ENCODE peak calls at places on chromosomes 2 and 18, in seven cellular contexts. S is IMR-90; B is CD8-positive, alpha-beta T cell; C is body of pancreas; T is HCT116; D is A673; R is cardiac muscle cell. H is an unnamed sample. For H3K9me3 and H3K36me3, the result is how much of the 10 kb centered on the place peaks cover.

GRCh38 chr2:136025057-136025973 is 39.9 kb upstream of the DARS1 start:
- DNase-seq in D (no peak), R (peak), S (peak), T (peak), B (peak), C (peak), H (no peak)

GRCh38 chr18:9684901-9685738 is 23.0 kb upstream of the RAB31 start:
- DNase-seq in C (no peak), D (no peak), S (peak), B (no peak), T (no peak), R (peak), H (no peak)

GRCh38 chr2:165793161-165793778 is 777 bp downstream of the GALNT3 start:
- DNase-seq in D (no peak), T (peak), C (peak), R (no peak), S (no peak), B (no peak), H (peak)

GRCh38 chr2:229454934-229455631 is 184.0 kb upstream of the PID1 start:
- DNase-seq in R (peak), C (no peak), B (no peak), T (no peak), S (peak), D (peak), H (no peak)

GRCh38 chr18:35553300-35553699 is 28.2 kb upstream of the GALNT1 start:
- DNase-seq in S (no peak), C (no peak), D (no peak), T (no peak), R (no peak), B (no peak), H (no peak)

GRCh38 chr2:85420743-85421705 is 2.5 kb downstream of the SH2D6 start:
- DNase-seq in D (peak), C (peak), R (peak), T (no peak), S (peak), B (peak), H (peak)

GRCh38 chr18:7607535-7608173 is 40.5 kb downstream of the PTPRM start:
- DNase-seq in R (no peak), C (no peak), B (no peak), T (no peak), D (no peak), S (no peak), H (no peak)

GRCh38 chr18:75211721-75212625 is 1.4 kb downstream of the TSHZ1 start:
- DNase-seq in D (no peak), C (peak), R (peak), B (peak), T (no peak), S (peak), H (peak)

GRCh38 chr2:76316691-76317090 is 606.0 kb upstream of the GCFC2 start:
- DNase-seq in R (no peak), D (no peak), T (no peak), B (no peak), C (no peak), S (no peak), H (no peak)

GRCh38 chr18:79555885-79556284 is 123.7 kb upstream of the CTDP1 start:
- DNase-seq in T (no peak), R (no peak), C (no peak), D (no peak), S (no peak), B (no peak), H (no peak)

GRCh38 chr2:133434962-133435668 is 133.1 kb downstream of the NCKAP5 start:
- DNase-seq in R (peak), S (peak), C (no peak), B (no peak), T (no peak), D (peak), H (no peak)

GRCh38 chr18:78130232-78131195 is 849.1 kb upstream of the SALL3 start:
- DNase-seq in R (no peak), C (no peak), B (no peak), D (no peak), T (no peak), S (no peak), H (no peak)

GRCh38 chr2:220243571-220243970 is 616.1 kb downstream of the SLC4A3 start:
- DNase-seq in B (no peak), C (no peak), S (no peak), D (peak), R (peak), T (no peak), H (no peak)

GRCh38 chr2:46241344-46241743 is 55.9 kb upstream of the EPAS1 start:
- DNase-seq in T (no peak), D (no peak), S (peak), C (no peak), B (no peak), R (no peak), H (no peak)

GRCh38 chr2:19356545-19357382 is 1.7 kb downstream of the OSR1 start:
- DNase-seq in B (no peak), S (peak), C (no peak), D (no peak), R (no peak), T (no peak), H (no peak)
- TF ChIP-seq CTCF in B (no peak), S (no peak), C (no peak), D (no peak), R (no peak), T (no peak), H (no peak)

DNA sequence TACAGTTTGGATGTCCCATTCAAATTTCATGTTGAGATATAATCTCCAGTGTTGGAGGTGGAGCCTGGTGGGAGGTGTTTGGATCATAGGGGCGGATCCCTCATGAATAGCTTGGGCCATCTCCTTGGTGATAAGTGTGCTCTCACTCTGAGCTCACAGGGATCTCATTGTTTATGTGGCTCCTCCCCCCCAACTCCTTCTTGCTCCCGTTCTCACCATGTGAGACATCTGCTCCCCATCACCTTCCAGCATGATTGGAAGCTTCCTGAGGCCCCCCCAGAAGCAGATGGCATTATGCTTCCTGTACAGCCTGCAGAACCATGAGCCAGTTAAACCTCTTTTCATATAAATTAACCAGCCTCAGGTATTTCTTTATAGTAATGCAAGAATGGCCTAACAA is 3.0 kb upstream of the INPP1 start:
- DNase-seq in S (no peak), C (no peak), R (no peak), T (peak), D (peak), B (no peak), H (peak)
- H3K9me3 ChIP-seq in S (under half), C (under half), R (under half), T (under half), D (under half), B (under half), H (under half)

GRCh38 chr18:8631265-8631664 is 22.0 kb downstream of the RAB12 start:
- DNase-seq in S (no peak), D (no peak), B (no peak), R (no peak), C (no peak), T (no peak), H (no peak)

GRCh38 chr18:8627107-8627472 is 17.9 kb downstream of the RAB12 start:
- DNase-seq in S (no peak), D (no peak), T (no peak), R (no peak), C (no peak), B (no peak), H (no peak)

GRCh38 chr18:8630546-8630945 is 21.3 kb downstream of the RAB12 start:
- DNase-seq in B (no peak), C (no peak), S (no peak), D (no peak), R (no peak), T (no peak), H (no peak)

GRCh38 chr18:8627540-8627939 is 18.3 kb downstream of the RAB12 start:
- DNase-seq in C (no peak), D (no peak), R (no peak), S (no peak), B (no peak), T (no peak), H (no peak)

DNA sequence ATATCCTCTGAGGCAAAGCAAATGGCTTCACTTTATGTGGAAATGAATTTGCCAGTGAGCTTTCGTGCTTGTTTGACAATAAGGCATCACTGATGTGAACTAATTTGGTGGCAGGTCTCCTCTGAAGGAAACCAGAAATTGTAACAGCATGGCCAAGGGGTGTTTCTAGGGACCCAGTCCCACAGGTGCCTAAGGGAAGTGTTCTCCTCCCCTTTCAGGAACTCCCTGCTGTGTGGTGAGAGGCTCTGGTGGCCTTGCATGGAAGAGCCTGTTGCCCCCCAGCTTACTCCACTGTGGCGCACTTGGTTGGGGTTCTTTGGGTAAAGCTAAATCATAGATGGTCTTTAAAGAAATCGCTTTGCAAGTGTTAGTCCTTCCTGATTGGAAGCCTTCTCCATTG is 20.4 kb downstream of the RAB12 start:
- DNase-seq in D (no peak), S (no peak), C (no peak), R (no peak), B (no peak), T (no peak), H (no peak)
- H3K36me3 ChIP-seq in D (under half), S (under half), C (under half), R (under half), B (under half), T (under half), H (under half)

DNA sequence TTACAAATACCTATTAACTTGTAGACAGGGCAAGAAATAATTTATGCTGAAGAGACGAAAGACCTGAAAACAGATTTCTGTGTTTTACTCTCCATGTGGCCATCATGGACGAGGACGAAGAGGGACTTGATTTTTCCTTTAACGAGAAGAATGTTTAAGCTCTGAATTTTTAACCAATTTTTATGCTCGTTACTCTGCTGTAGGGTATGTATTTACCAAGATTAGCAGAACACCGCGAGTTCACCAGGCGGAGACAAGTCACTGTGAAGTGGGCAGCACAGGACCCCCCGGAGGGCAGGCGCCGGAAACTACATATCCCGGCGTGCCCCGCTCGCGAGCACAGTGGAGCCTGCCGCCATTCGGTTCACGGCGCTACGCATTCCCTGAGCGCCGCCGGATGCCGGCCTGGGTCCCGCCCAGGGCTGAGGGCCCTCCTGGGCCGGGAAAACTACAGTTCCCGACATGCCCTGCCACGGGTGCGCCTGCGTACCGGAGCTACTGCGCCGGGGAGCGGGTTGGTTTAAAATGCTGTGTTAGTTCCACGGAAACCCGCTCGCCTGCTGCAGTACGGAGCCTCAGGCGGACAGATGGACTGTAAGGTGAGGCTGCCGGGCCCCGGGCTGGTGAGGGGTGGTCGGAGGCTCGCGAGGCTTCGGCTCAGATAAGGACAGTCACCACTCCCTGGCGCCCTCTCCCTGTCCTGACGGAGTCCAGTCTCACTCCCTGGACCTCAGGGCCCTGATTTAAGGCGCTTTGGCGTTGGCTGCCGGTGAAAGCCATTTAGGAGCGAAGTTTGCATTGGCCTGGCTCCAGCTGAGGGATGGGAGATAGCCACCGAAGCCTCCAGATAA is at the start of gene CCDC150:
- DNase-seq in B (peak), R (peak), T (peak), D (peak), S (peak), C (peak), H (peak)
- TF ChIP-seq CTCF in B (no peak), R (peak), T (peak), D (peak), S (peak), C (peak), H (no peak)

GRCh38 chr18:14941792-14942191 is 193.8 kb downstream of the ANKRD30B start:
- DNase-seq in D (no peak), C (no peak), T (no peak), S (no peak), R (no peak), B (no peak), H (no peak)

GRCh38 chr18:14941256-14941655 is 193.3 kb downstream of the ANKRD30B start:
- DNase-seq in R (no peak), B (no peak), C (no peak), T (no peak), D (no peak), S (no peak), H (no peak)

GRCh38 chr18:14942275-14942674 is 194.3 kb downstream of the ANKRD30B start:
- DNase-seq in S (no peak), D (no peak), B (no peak), T (no peak), C (no peak), R (no peak), H (no peak)

GRCh38 chr18:14939141-14939540 is 191.2 kb downstream of the ANKRD30B start:
- DNase-seq in D (no peak), R (no peak), T (no peak), S (no peak), C (no peak), B (no peak), H (no peak)

DNA sequence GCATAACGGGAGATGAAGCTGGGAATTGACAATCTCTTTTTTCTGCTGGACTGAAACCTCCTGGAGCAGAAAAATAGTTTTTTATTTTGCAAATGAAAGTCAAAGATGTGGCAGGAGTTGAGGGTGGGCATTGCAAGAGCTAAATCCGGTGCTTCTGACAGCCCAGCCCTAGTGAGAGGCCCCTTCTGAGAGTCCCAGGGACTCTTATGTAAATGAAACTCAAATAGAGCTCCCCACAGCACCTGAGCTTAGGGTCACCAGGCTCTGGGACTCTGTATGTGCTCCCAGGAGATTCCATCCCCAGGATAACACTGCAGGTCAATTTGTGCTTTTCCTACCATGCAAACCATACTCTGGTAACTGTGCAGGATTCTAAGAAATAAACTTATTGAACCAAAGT is 192.8 kb downstream of the ANKRD30B start:
- DNase-seq in R (no peak), T (no peak), C (no peak), D (no peak), S (no peak), B (no peak), H (no peak)
- H3K9me3 ChIP-seq in R (under half), T (under half), C (under half), D (under half), S (under half), B (under half), H (under half)

GRCh38 chr2:177482195-177482594 is 89.6 kb downstream of the AGPS start:
- DNase-seq in D (no peak), C (no peak), S (no peak), T (no peak), R (no peak), B (no peak), H (no peak)
- H3K36me3 ChIP-seq in D (under half), C (under half), S (under half), T (under half), R (under half), B (under half), H (under half)

DNA sequence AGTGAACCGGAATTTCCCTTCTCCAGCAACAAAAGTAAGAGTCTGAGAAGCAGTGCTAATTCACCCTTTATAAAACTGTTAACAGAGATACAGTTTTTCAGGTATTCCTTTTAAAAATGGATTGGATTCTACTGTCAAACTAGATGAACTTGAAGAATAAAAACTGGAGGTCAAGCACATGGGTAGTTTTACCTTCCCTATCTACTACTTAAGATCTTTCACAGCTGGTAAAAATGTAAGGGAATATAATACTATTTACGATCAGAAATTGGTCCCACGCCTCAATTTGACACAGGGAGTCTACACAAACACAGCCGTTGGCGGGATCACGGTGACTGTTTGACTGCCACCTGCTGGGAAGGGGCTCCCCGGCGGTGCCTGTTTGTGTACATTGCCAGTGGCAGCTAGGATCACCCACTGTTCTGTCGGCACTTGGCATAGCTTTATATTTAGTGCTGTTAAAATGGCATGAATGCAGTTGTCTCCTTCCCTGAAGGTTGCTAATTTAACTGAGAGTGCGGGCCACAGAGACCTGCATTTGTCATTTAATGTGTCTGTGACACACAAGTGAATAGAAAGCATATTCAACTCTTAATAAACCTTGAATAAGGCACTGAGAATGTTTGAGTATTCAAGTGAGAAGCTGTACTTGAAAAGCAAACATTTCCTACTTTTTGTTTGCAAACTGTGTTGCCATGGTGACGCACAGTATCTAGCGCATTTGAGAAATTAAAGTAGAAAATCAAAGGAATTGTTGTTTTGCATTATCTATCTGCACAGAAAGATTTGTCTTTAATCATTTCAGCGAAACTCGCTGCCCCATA is 59.6 kb downstream of the ABCG8 start:
- DNase-seq in D (peak), T (no peak), B (no peak), C (peak), S (peak), R (no peak), H (no peak)
- TF ChIP-seq CTCF in D (peak), T (peak), B (no peak), C (peak), S (no peak), R (no peak), H (peak)

GRCh38 chr2:148255929-148256328 is 235.0 kb downstream of the MBD5 start:
- DNase-seq in S (no peak), D (no peak), C (no peak), T (no peak), B (no peak), R (no peak), H (no peak)
- H3K9me3 ChIP-seq in S (under half), D (under half), C (under half), T (under half), B (under half), R (under half), H (under half)

DNA sequence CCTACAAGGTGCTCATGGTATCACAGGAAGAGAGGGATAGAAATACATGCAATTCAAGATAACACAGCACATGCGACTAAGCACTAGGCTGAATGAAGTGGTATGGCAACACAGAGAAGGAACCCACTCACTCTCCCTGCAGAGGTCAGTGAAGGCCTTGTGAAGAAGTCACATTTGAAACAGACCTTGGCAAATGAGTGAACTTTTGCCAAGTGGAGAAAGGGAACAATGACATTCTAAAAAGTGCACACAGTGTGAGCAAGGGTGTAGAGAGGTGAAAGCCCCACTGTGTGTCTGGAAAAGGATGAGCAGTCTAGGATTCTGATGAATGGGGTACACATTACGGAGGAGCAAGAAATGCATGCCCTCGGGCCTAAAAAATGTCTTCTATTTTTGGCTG is 23.3 kb downstream of the KLF7 start:
- DNase-seq in B (no peak), R (no peak), C (no peak), D (no peak), S (no peak), T (no peak), H (peak)
- H3K36me3 ChIP-seq in B (under half), R (under half), C (under half), D (under half), S (under half), T (under half), H (under half)

DNA sequence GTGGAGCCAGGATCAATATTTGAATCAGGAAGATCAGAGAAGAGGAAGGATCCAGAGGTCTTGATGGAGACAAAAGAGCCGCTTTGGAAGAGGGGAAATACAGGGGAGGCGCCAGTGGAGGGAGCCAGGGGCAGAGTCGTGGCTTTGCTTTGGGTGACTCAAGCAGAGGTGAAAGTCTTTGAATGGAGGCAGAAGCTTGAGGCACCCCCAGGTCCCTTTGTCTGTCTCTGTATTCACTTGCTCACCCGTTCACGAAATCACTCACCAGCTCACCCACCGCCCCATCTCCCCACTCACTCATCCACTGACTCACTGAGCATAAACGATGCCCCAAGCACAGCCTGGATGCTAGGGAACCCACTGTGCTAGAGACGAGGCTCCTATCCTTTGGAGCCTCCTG is 134.1 kb downstream of the ACOXL start:
- DNase-seq in R (no peak), B (no peak), C (no peak), D (no peak), T (no peak), S (no peak), H (no peak)
- TF ChIP-seq CTCF in R (no peak), B (no peak), C (no peak), D (no peak), T (no peak), S (no peak), H (no peak)

H was measured in Caco-2.